ENCODE peak calls at places on chromosome 20, in five cellular contexts. O is tibial nerve; F is GM23248; A is fibroblast of mammary gland; W is activated CD8-positive, alpha-beta memory T cell treated with anti-CD3 and anti-CD28 coated beads for 24 hours. T is an unnamed sample.

GRCh38 chr20:43824699-43825402 is 89.8 kb upstream of the TOX2 start:
- DNase-seq in O (no peak), F (peak), A (peak), W (no peak), T (no peak)

GRCh38 chr20:32888636-32889035 is 29.9 kb downstream of the EFCAB8 start:
- DNase-seq in O (no peak), F (no peak), A (no peak), W (no peak), T (no peak)

GRCh38 chr20:57716202-57716601 is 6.4 kb upstream of the PMEPA1 start:
- DNase-seq in O (no peak), F (peak), A (peak), W (no peak), T (no peak)

GRCh38 chr20:59221049-59221748 is 57.6 kb downstream of the ZNF831 start:
- DNase-seq in O (no peak), F (peak), A (no peak), W (no peak), T (no peak)

GRCh38 chr20:45372646-45373352 is 5.3 kb downstream of the TP53TG5 start:
- DNase-seq in O (no peak), F (peak), A (no peak), W (no peak), T (peak)

GRCh38 chr20:34922654-34923381 is 32.8 kb downstream of the GSS start:
- DNase-seq in O (no peak), F (peak), A (peak), W (no peak), T (no peak)

GRCh38 chr20:19903168-19903676 is 113.9 kb upstream of the NAA20 start:
- DNase-seq in O (no peak), F (no peak), A (peak), W (no peak), T (peak)

GRCh38 chr20:62258499-62259293 is 20.4 kb downstream of the OSBPL2 start:
- DNase-seq in O (no peak), F (peak), A (peak), W (no peak), T (peak)

GRCh38 chr20:35315199-35316020 is 23.2 kb upstream of the FAM83C start:
- DNase-seq in O (no peak), F (peak), A (peak), W (no peak), T (no peak)

GRCh38 chr20:60381643-60382400 is 423.6 kb downstream of the CDH26 start:
- DNase-seq in O (no peak), F (no peak), A (no peak), W (no peak), T (no peak)

GRCh38 chr20:24583169-24583792 is 113.9 kb downstream of the SYNDIG1 start:
- DNase-seq in O (no peak), F (no peak), A (no peak), W (no peak), T (no peak)

GRCh38 chr20:31236953-31237352 is 20.5 kb upstream of the DEFB115 start:
- DNase-seq in O (no peak), F (no peak), A (no peak), W (no peak), T (no peak)

GRCh38 chr20:44284032-44284431 is 27.0 kb downstream of the FITM2 start:
- DNase-seq in O (no peak), F (no peak), A (peak), W (no peak), T (no peak)

GRCh38 chr20:41927189-41927588 is 309.0 kb upstream of the CHD6 start:
- DNase-seq in O (no peak), F (no peak), A (no peak), W (no peak), T (no peak)

GRCh38 chr20:50271201-50271600 is 80.6 kb downstream of the CEBPB start:
- DNase-seq in O (no peak), F (no peak), A (no peak), W (no peak), T (no peak)

GRCh38 chr20:59123011-59123676 is 40.5 kb upstream of the ZNF831 start:
- DNase-seq in O (no peak), F (no peak), A (no peak), W (peak), T (no peak)